ENCODE peak calls at places on chromosomes 4 and X, in eight cellular contexts. I is stromal cell of bone marrow, U is GM12865, N is suprapubic skin, Q is NCI-H1930, K is GM04504, C is myocyte, D is smooth muscle cell of the brain vasculature. W is an unnamed sample.

GRCh38 chr4:7043521-7044414 is 596 bp downstream of the TADA2B start:
- DNase-seq in N (peak; percentile 79), Q (no peak), K (no peak), U (peak; percentile 71), D (no peak), C (no peak), I (no peak), W (no peak)

GRCh38 chr4:125828316-125828715 is 513.6 kb downstream of the FAT4 start:
- DNase-seq in N (no peak), I (no peak), Q (no peak), K (no peak), C (no peak), U (no peak), D (no peak), W (no peak)

GRCh38 chr4:95124906-95125504 is 367.2 kb downstream of the BMPR1B start:
- DNase-seq in C (peak; percentile 75), K (peak; percentile 32), N (no peak), D (peak; percentile 61), I (peak; percentile 57), U (peak; percentile 10), Q (no peak), W (peak; percentile 50)

GRCh38 chrX:107445146-107445545 is 4.3 kb upstream of the FRMPD3 start:
- DNase-seq in K (no peak), C (no peak), Q (no peak), D (no peak), U (no peak), N (no peak), I (no peak), W (no peak)

GRCh38 chr4:187236491-187236890 is 512.8 kb upstream of the FAT1 start:
- DNase-seq in I (no peak), C (peak; percentile 54), U (no peak), Q (peak; percentile 78), D (peak; percentile 17), K (peak; percentile 78), N (no peak), W (no peak)

GRCh38 chr4:89737888-89738287 is 99.1 kb downstream of the SNCA start:
- DNase-seq in I (peak; percentile 58), D (no peak), K (no peak), U (no peak), Q (no peak), C (peak; percentile 69), N (no peak), W (no peak)

GRCh38 chr4:77159798-77160197 is 2.8 kb downstream of the CCNG2 start:
- DNase-seq in K (no peak), N (no peak), Q (no peak), D (no peak), U (no peak), I (no peak), C (peak; percentile 67), W (no peak)

GRCh38 chrX:34879361-34879760 is 63.2 kb upstream of the FAM47B start:
- DNase-seq in U (no peak), K (no peak), I (no peak), Q (no peak), C (no peak), D (no peak), N (no peak), W (peak; percentile 21)

GRCh38 chr4:58515206-58515605 is 1405.0 kb upstream of the IGFBP7 start:
- DNase-seq in C (no peak), N (no peak), I (no peak), Q (no peak), D (no peak), K (no peak), U (no peak), W (no peak)

GRCh38 chr4:139563515-139563914 is 7.5 kb upstream of the SETD7 start:
- DNase-seq in U (no peak), Q (no peak), C (peak; percentile 58), K (no peak), N (no peak), D (no peak), I (no peak), W (no peak)

GRCh38 chr4:174474457-174475075 is 47.7 kb downstream of the HPGD start:
- DNase-seq in U (no peak), N (no peak), I (no peak), C (peak; percentile 28), Q (no peak), D (no peak), K (no peak), W (peak; percentile 33)

GRCh38 chrX:150693782-150694574 is 782 bp downstream of the MTMR1 start:
- DNase-seq in U (peak; percentile 92), N (peak; percentile 77), Q (peak; percentile 26), D (no peak), K (peak; percentile 63), C (peak; percentile 84), I (peak; percentile 52), W (no peak)

W was measured in foreskin melanocyte.